ENCODE peak calls at places on chromosomes 7 and 10, in five cellular contexts. Z, M, B, F and U are unnamed samples.

GRCh38 chr7:70259497-70259896 is 661.2 kb downstream of the AUTS2 start:
- DNase-seq in M (no peak), Z (no peak), B (no peak), F (no peak), U (peak; percentile 4)

GRCh38 chr7:150428671-150429451 is 21.6 kb upstream of the GIMAP8 start:
- DNase-seq in Z (no peak), B (peak; percentile 99), M (peak; percentile 88), F (peak; percentile 99), U (peak; percentile 89)

GRCh38 chr10:79402625-79402946 is 42.8 kb downstream of the ZCCHC24 start:
- DNase-seq in F (no peak), B (no peak), Z (no peak), M (no peak), U (no peak)

GRCh38 chr10:59872892-59873463 is 33.4 kb downstream of the CCDC6 start:
- DNase-seq in B (no peak), F (peak; percentile 58), Z (no peak), M (peak; percentile 97), U (peak; percentile 76)

GRCh38 chr10:63720072-63720537 is 198.9 kb downstream of the REEP3 start:
- DNase-seq in Z (peak; percentile 41), B (peak; percentile 54), M (peak; percentile 65), F (peak; percentile 55), U (peak; percentile 26)

GRCh38 chr10:251982-252582 is 116.8 kb downstream of the ZMYND11 start:
- DNase-seq in M (no peak), Z (no peak), F (no peak), B (no peak), U (no peak)

GRCh38 chr7:6258440-6259182 is 13.8 kb downstream of the CYTH3 start:
- DNase-seq in Z (no peak), B (no peak), M (peak; percentile 97), F (peak; percentile 89), U (peak; percentile 96)

GRCh38 chr7:1674161-1675035 is 4.3 kb downstream of the ELFN1 start:
- DNase-seq in F (no peak), M (no peak), B (no peak), Z (no peak), U (no peak)

GRCh38 chr10:1824928-1825327 is 87.6 kb upstream of the ADARB2 start:
- DNase-seq in M (no peak), B (no peak), F (no peak), Z (no peak), U (no peak)

GRCh38 chr7:30320392-30320791 is 36.0 kb downstream of the ZNRF2 start:
- DNase-seq in M (no peak), F (no peak), Z (no peak), B (no peak), U (no peak)

GRCh38 chr7:140003913-140004382 is 58.8 kb downstream of the PARP12 start:
- DNase-seq in F (peak; percentile 76), M (peak; percentile 85), Z (peak; percentile 72), B (peak; percentile 79), U (peak; percentile 53)

GRCh38 chr10:3897156-3897555 is 112.1 kb upstream of the KLF6 start:
- DNase-seq in B (no peak), M (peak; percentile 93), Z (no peak), F (peak; percentile 48), U (no peak)

GRCh38 chr10:70672993-70673928 is 955 bp downstream of the ADAMTS14 start:
- DNase-seq in Z (no peak), M (peak; percentile 93), B (peak; percentile 49), F (peak; percentile 91), U (peak; percentile 80)